ENCODE peak calls at places on chromosomes 3 and 15, in four cellular contexts. One of them, this sample, is unnamed.

GRCh38 chr15:39589815-39590644 is 9.2 kb downstream of the THBS1 start:
- DNase-seq in K562: no peak
- DNase-seq in H1: no peak
- DNase-seq in GM12878: no peak
- DNase-seq in this sample: no peak

GRCh38 chr3:78642471-78642870 is 1125.3 kb downstream of the ROBO1 start:
- DNase-seq in K562: no peak
- DNase-seq in H1: no peak
- DNase-seq in GM12878: no peak
- DNase-seq in this sample: no peak

GRCh38 chr3:127698264-127699097 is 25.7 kb downstream of the ABTB1 start:
- DNase-seq in K562: no peak
- DNase-seq in H1: no peak
- DNase-seq in GM12878: no peak
- DNase-seq in this sample: no peak

GRCh38 chr15:95857124-95857757 is 473.3 kb upstream of the NR2F2 start:
- DNase-seq in K562: no peak
- DNase-seq in H1: no peak
- DNase-seq in GM12878: no peak
- DNase-seq in this sample: no peak

GRCh38 chr3:5181479-5182141 is 5.9 kb upstream of the EDEM1 start:
- DNase-seq in K562: no peak
- DNase-seq in H1: no peak
- DNase-seq in GM12878: no peak
- DNase-seq in this sample: no peak

GRCh38 chr3:134048278-134048996 is 18.7 kb upstream of the SLCO2A1 start:
- DNase-seq in K562: no peak
- DNase-seq in H1: no peak
- DNase-seq in GM12878: no peak
- DNase-seq in this sample: no peak

GRCh38 chr3:111498022-111498421 is 44.0 kb upstream of the CD96 start:
- DNase-seq in K562: no peak
- DNase-seq in H1: no peak
- DNase-seq in GM12878: no peak
- DNase-seq in this sample: no peak

GRCh38 chr15:73388256-73388781 is 19.6 kb upstream of the HCN4 start:
- DNase-seq in K562: no peak
- DNase-seq in H1: no peak
- DNase-seq in GM12878: no peak
- DNase-seq in this sample: peak

GRCh38 chr3:114299421-114299820 is 5.6 kb downstream of the TIGIT start:
- DNase-seq in K562: peak
- DNase-seq in H1: no peak
- DNase-seq in GM12878: no peak
- DNase-seq in this sample: peak

GRCh38 chr3:17473761-17474160 is 268.7 kb downstream of the TBC1D5 start:
- DNase-seq in K562: no peak
- DNase-seq in H1: no peak
- DNase-seq in GM12878: no peak
- DNase-seq in this sample: no peak

GRCh38 chr3:116939550-116939949 is 230.0 kb downstream of the TUSC7 start:
- DNase-seq in K562: no peak
- DNase-seq in H1: no peak
- DNase-seq in GM12878: no peak
- DNase-seq in this sample: no peak

GRCh38 chr3:24161841-24162240 is 216.8 kb downstream of the NR1D2 start:
- DNase-seq in K562: no peak
- DNase-seq in H1: no peak
- DNase-seq in GM12878: no peak
- DNase-seq in this sample: no peak

GRCh38 chr3:73404450-73404849 is 220.3 kb downstream of the PDZRN3 start:
- DNase-seq in K562: no peak
- DNase-seq in H1: no peak
- DNase-seq in GM12878: no peak
- DNase-seq in this sample: no peak

GRCh38 chr3:197280156-197280555 is 18.3 kb downstream of the DLG1 start:
- DNase-seq in K562: no peak
- DNase-seq in H1: no peak
- DNase-seq in GM12878: no peak
- DNase-seq in this sample: no peak

GRCh38 chr15:101396484-101397261 is 92.8 kb downstream of the PCSK6 start:
- DNase-seq in K562: no peak
- DNase-seq in H1: no peak
- DNase-seq in GM12878: no peak
- DNase-seq in this sample: no peak

GRCh38 chr3:141425523-141426233 is 57.4 kb downstream of the ZBTB38 start:
- DNase-seq in K562: no peak
- DNase-seq in H1: no peak
- DNase-seq in GM12878: no peak
- DNase-seq in this sample: peak

GRCh38 chr3:2137651-2138050 is 39.0 kb downstream of the CNTN4 start:
- DNase-seq in K562: no peak
- DNase-seq in H1: no peak
- DNase-seq in GM12878: no peak
- DNase-seq in this sample: no peak

GRCh38 chr3:87359807-87360206 is 83.4 kb upstream of the POU1F1 start:
- DNase-seq in K562: no peak
- DNase-seq in H1: no peak
- DNase-seq in GM12878: no peak
- DNase-seq in this sample: no peak
- TF ChIP-seq CBX5 in K562: no peak
- TF ChIP-seq CBX5 in H1: no peak
- TF ChIP-seq CBX5 in GM12878: no peak
- TF ChIP-seq CBX5 in this sample: no peak

DNA sequence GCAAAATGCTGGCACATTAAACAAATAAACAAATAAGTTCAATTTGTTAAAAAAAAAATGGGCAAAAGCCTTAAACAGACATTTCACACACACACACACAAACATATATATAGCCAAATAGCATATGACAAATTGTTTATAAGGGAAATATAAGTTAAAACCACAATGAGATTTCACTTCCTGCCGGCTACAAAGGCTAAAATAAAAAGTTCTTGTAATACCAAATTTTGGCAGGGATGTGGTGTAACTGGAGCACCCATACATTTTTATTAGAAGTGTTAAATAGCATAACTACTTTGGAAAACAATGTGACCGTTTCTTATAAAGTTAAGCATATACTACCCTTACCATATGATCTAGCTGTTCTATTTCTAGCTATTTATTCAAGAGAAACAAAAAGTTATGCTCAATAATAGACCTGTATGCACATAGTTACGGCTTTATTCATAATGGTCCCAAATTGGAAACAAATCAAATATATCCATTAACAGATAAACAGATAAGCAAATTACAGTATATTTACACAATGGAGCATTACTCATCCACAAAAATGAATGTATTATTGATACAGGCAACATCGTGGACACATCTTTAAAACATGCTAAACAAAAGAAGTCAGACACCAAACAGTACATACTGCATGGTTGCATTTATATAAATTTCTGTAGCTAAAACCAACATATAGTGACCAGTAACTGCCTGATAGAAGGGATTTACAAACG is 93.9 kb downstream of the EOMES start:
- DNase-seq in K562: no peak
- DNase-seq in H1: no peak
- DNase-seq in GM12878: no peak
- DNase-seq in this sample: no peak
- TF ChIP-seq CBX5 in K562: no peak
- TF ChIP-seq CBX5 in H1: no peak
- TF ChIP-seq CBX5 in GM12878: no peak
- TF ChIP-seq CBX5 in this sample: no peak

GRCh38 chr3:46027736-46028397 is 584 bp upstream of the XCR1 start:
- DNase-seq in K562: no peak
- DNase-seq in H1: no peak
- DNase-seq in GM12878: no peak
- DNase-seq in this sample: no peak
- TF ChIP-seq CBX5 in K562: peak
- TF ChIP-seq CBX5 in H1: no peak
- TF ChIP-seq CBX5 in GM12878: no peak
- TF ChIP-seq CBX5 in this sample: no peak

GRCh38 chr3:123755508-123755907 is 128.6 kb downstream of the MYLK start:
- DNase-seq in K562: no peak
- DNase-seq in H1: no peak
- DNase-seq in GM12878: no peak
- DNase-seq in this sample: peak

GRCh38 chr3:123755085-123755484 is 129.0 kb downstream of the MYLK start:
- DNase-seq in K562: no peak
- DNase-seq in H1: no peak
- DNase-seq in GM12878: no peak
- DNase-seq in this sample: peak

GRCh38 chr3:123759311-123759710 is 124.8 kb downstream of the MYLK start:
- DNase-seq in K562: no peak
- DNase-seq in H1: no peak
- DNase-seq in GM12878: no peak
- DNase-seq in this sample: no peak

GRCh38 chr3:123758081-123758564 is 126.0 kb downstream of the MYLK start:
- DNase-seq in K562: no peak
- DNase-seq in H1: no peak
- DNase-seq in GM12878: no peak
- DNase-seq in this sample: peak

GRCh38 chr3:123757281-123757940 is 126.7 kb downstream of the MYLK start:
- DNase-seq in K562: no peak
- DNase-seq in H1: no peak
- DNase-seq in GM12878: peak
- DNase-seq in this sample: no peak
- TF ChIP-seq CBX5 in K562: no peak
- TF ChIP-seq CBX5 in H1: no peak
- TF ChIP-seq CBX5 in GM12878: no peak
- TF ChIP-seq CBX5 in this sample: no peak

GRCh38 chr15:68578175-68578959 is 426 bp upstream of the CORO2B start:
- DNase-seq in K562: no peak
- DNase-seq in H1: no peak
- DNase-seq in GM12878: no peak
- DNase-seq in this sample: no peak

GRCh38 chr15:68580026-68580882 is 1.5 kb downstream of the CORO2B start:
- DNase-seq in K562: no peak
- DNase-seq in H1: no peak
- DNase-seq in GM12878: no peak
- DNase-seq in this sample: no peak

GRCh38 chr15:68581725-68582124 is 2.9 kb downstream of the CORO2B start:
- DNase-seq in K562: no peak
- DNase-seq in H1: no peak
- DNase-seq in GM12878: no peak
- DNase-seq in this sample: no peak

GRCh38 chr15:68580883-68581155 is 2.0 kb downstream of the CORO2B start:
- DNase-seq in K562: no peak
- DNase-seq in H1: no peak
- DNase-seq in GM12878: no peak
- DNase-seq in this sample: no peak

DNA sequence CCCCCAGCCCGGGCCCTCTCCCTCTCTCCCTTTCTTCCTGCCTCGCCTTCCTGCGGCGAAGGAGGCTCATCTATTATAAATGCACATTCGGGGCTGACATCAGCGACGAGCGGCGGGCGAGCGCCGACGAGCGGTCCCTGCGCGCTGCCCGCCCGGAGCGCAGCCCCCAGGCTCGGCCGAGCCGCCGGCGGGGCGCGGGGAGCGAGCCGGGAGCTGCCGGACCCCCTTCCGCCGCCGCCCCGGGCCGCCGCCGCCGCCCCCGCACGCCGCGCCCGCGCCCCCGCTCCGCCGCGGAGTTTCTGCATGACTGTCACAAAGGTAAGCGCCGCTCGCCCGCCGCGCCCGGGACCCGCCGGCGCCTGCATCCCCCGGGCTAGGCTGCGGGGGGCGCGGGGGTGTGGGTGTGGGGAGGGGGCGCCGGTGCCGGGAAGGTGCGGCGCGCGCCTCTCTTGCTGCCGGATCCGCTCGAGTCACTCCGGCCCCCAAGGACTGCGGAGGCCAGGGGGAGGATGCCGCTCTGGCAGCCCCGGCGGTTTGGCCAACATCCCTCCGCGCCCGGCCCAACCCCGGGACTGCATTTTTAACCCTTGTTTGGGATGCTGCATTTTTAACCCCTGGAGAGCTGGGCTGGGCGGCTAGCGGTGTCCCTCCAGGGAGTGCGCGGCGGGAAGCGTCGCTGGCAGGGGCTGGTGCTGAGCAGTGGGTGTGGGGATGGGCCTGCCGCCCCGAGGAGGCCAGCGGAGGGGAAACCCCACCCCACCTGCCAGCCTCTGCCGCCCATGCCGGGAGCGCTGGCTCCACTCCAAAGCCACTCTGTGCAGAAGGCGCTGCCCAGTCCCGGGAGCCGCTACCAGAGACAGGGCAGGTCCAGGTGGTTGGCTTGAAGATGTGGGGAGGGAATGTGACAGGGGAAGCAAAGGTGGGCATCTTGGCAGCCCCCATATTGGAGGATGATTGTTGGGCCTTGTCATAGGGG is at the start of gene CORO2B:
- DNase-seq in K562: no peak
- DNase-seq in H1: no peak
- DNase-seq in GM12878: no peak
- DNase-seq in this sample: no peak
- TF ChIP-seq CBX5 in K562: no peak
- TF ChIP-seq CBX5 in H1: no peak
- TF ChIP-seq CBX5 in GM12878: no peak
- TF ChIP-seq CBX5 in this sample: no peak

GRCh38 chr3:71896751-71897150 is 111.8 kb upstream of the PROK2 start:
- DNase-seq in K562: no peak
- DNase-seq in H1: no peak
- DNase-seq in GM12878: no peak
- DNase-seq in this sample: no peak
- TF ChIP-seq CBX5 in K562: no peak
- TF ChIP-seq CBX5 in H1: no peak
- TF ChIP-seq CBX5 in GM12878: no peak
- TF ChIP-seq CBX5 in this sample: no peak

GRCh38 chr3:52779011-52779410 is 1.6 kb downstream of the ITIH1 start:
- DNase-seq in K562: no peak
- DNase-seq in H1: no peak
- DNase-seq in GM12878: no peak
- DNase-seq in this sample: no peak

GRCh38 chr3:52777959-52778805 is 783 bp downstream of the ITIH1 start:
- DNase-seq in K562: no peak
- DNase-seq in H1: no peak
- DNase-seq in GM12878: no peak
- DNase-seq in this sample: no peak

GRCh38 chr3:52779411-52780297 is 2.3 kb downstream of the ITIH1 start:
- DNase-seq in K562: no peak
- DNase-seq in H1: no peak
- DNase-seq in GM12878: peak
- DNase-seq in this sample: no peak

GRCh38 chr3:52781741-52782140 is 4.3 kb downstream of the ITIH1 start:
- DNase-seq in K562: no peak
- DNase-seq in H1: no peak
- DNase-seq in GM12878: no peak
- DNase-seq in this sample: no peak

DNA sequence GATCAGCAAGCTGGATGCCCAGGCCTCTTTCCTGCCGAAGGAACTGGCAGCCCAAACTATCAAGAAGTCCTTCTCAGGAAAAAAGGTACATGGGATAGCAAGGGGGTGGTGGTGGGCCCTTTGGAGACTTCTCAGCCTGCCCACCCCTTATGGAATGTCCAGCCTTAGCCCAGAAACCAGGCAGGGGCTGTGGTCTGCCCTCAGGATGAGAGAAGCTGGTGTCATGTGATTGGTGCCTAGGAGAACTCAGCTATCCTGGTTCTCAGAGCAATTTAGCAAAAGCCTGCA is 2.8 kb downstream of the ITIH1 start:
- DNase-seq in K562: no peak
- DNase-seq in H1: no peak
- DNase-seq in GM12878: no peak
- DNase-seq in this sample: no peak
- TF ChIP-seq CBX5 in K562: no peak
- TF ChIP-seq CBX5 in H1: no peak
- TF ChIP-seq CBX5 in GM12878: no peak
- TF ChIP-seq CBX5 in this sample: no peak

This sample was measured in HepG2.